ENCODE peak calls at places on chromosomes 16 and 17, in five cellular contexts. U is ACHN, Q is T-helper 2 cell, T is breast epithelium, H is astrocyte. E is an unnamed sample.

GRCh38 chr16:78196527-78196926 is 97.1 kb downstream of the WWOX start:
- DNase-seq in Q (no peak), T (no peak), U (no peak), H (no peak), E (no peak)

GRCh38 chr16:73025506-73026131 is 22.3 kb downstream of the ZFHX3 start:
- DNase-seq in U (no peak), T (no peak), H (peak; percentile 59), Q (no peak), E (no peak)

GRCh38 chr16:17459903-17460521 is 10.7 kb downstream of the XYLT1 start:
- DNase-seq in H (no peak), T (no peak), U (no peak), Q (no peak), E (no peak)

GRCh38 chr17:17098426-17099035 is 56.3 kb downstream of the MPRIP start:
- DNase-seq in U (no peak), Q (no peak), H (no peak), T (no peak), E (no peak)

GRCh38 chr17:82400830-82401229 is 17.3 kb upstream of the HEXD start:
- DNase-seq in H (no peak), U (no peak), T (no peak), Q (no peak), E (peak; percentile 9)

GRCh38 chr17:18374216-18374615 is 3.4 kb upstream of the EVPLL start:
- DNase-seq in T (no peak), H (no peak), Q (no peak), U (no peak), E (no peak)

GRCh38 chr17:48502312-48502711 is 28.5 kb downstream of the HOXB1 start:
- DNase-seq in H (no peak), T (no peak), Q (no peak), U (no peak), E (no peak)

GRCh38 chr16:67155305-67156145 is 4.2 kb downstream of the TRADD start:
- DNase-seq in T (no peak), H (no peak), Q (peak; percentile 71), U (no peak), E (peak; percentile 93)

GRCh38 chr17:67490471-67490870 is 113.4 kb downstream of the PITPNC1 start:
- DNase-seq in U (no peak), T (no peak), H (no peak), Q (no peak), E (peak; percentile 43)

GRCh38 chr17:27846042-27846655 is 45.8 kb upstream of the NOS2 start:
- DNase-seq in H (no peak), T (no peak), U (no peak), Q (no peak), E (no peak)

GRCh38 chr17:57900991-57901743 is 51.3 kb upstream of the MRPS23 start:
- DNase-seq in T (peak; percentile 55), Q (no peak), U (no peak), H (no peak), E (no peak)

GRCh38 chr17:7404737-7405412 is 978 bp upstream of the TMEM256 start:
- DNase-seq in T (peak; percentile 46), H (no peak), Q (peak; percentile 63), U (peak; percentile 45), E (peak; percentile 75)

GRCh38 chr16:2904100-2904921 is 7.4 kb upstream of the FLYWCH1 start:
- DNase-seq in U (peak; percentile 92), H (peak; percentile 60), Q (peak; percentile 61), T (peak; percentile 71), E (peak; percentile 88)

GRCh38 chr17:47896672-47897490 is 845 bp downstream of the SP2 start:
- DNase-seq in Q (no peak), H (no peak), U (no peak), T (no peak), E (no peak)

GRCh38 chr16:15874745-15875314 is 13.6 kb downstream of the CEP20 start:
- DNase-seq in U (peak; percentile 84), T (peak; percentile 36), Q (no peak), H (peak; percentile 44), E (peak; percentile 60)

GRCh38 chr17:45740553-45741330 is 43.4 kb upstream of the CRHR1 start:
- DNase-seq in U (peak; percentile 35), T (no peak), H (peak; percentile 2), Q (no peak), E (peak; percentile 95)

GRCh38 chr17:77462101-77462500 is 321.3 kb downstream of the SEC14L1 start:
- DNase-seq in U (no peak), Q (no peak), T (no peak), H (no peak), E (no peak)

GRCh38 chr16:81586421-81586820 is 141.8 kb downstream of the CMIP start:
- DNase-seq in U (peak; percentile 79), Q (no peak), T (no peak), H (peak; percentile 48), E (no peak)

GRCh38 chr16:19123535-19124178 is 9.9 kb downstream of the ITPRIPL2 start:
- DNase-seq in Q (no peak), T (no peak), U (no peak), H (no peak), E (no peak)

GRCh38 chr16:14564323-14564722 is 65.7 kb downstream of the PARN start:
- DNase-seq in H (no peak), U (no peak), T (no peak), Q (no peak), E (no peak)

GRCh38 chr16:90010676-90011075 is 8.6 kb downstream of the DBNDD1 start:
- DNase-seq in Q (no peak), T (no peak), U (no peak), H (no peak), E (no peak)

GRCh38 chr17:57925361-57925990 is 29.7 kb downstream of the CUEDC1 start:
- DNase-seq in H (no peak), Q (no peak), T (no peak), U (no peak), E (no peak)

GRCh38 chr17:68954146-68954971 is 833 bp downstream of the ABCA8 start:
- DNase-seq in H (no peak), U (no peak), T (no peak), Q (no peak), E (no peak)